ENCODE peak calls at places on chromosome 17, in nine cellular contexts. T, E, L, U, F, X, Q, B and C are unnamed samples.

GRCh38 chr17:29734640-29735039 is 111.9 kb upstream of the CORO6 start:
- DNase-seq in X (no peak), Q (no peak), B (no peak), E (peak; percentile 49), L (no peak), T (no peak), U (no peak), F (no peak), C (no peak)

GRCh38 chr17:57166803-57167202 is 81.8 kb downstream of the AKAP1 start:
- DNase-seq in L (no peak), T (no peak), B (no peak), Q (no peak), X (no peak), F (no peak), U (no peak), E (no peak), C (no peak)

GRCh38 chr17:2335726-2336214 is 487 bp downstream of the TSR1 start:
- DNase-seq in X (no peak), T (no peak), B (peak; percentile 42), E (no peak), F (no peak), L (no peak), Q (no peak), U (peak; percentile 21), C (peak; percentile 72)

GRCh38 chr17:44981221-44981968 is 13.3 kb upstream of the C1QL1 start:
- DNase-seq in U (no peak), B (no peak), X (no peak), Q (no peak), F (no peak), E (peak; percentile 94), L (no peak), T (peak; percentile 84), C (no peak)

GRCh38 chr17:74454197-74455024 is 12.0 kb upstream of the CD300A start:
- DNase-seq in X (no peak), T (peak; percentile 48), B (peak; percentile 93), Q (peak; percentile 98), U (no peak), E (peak; percentile 29), F (peak; percentile 90), L (no peak), C (peak; percentile 96)

GRCh38 chr17:1413281-1413791 is 13.3 kb upstream of the YWHAE start:
- DNase-seq in L (peak; percentile 23), T (no peak), F (peak; percentile 31), E (peak; percentile 86), U (peak; percentile 74), X (peak; percentile 91), Q (no peak), B (peak; percentile 28), C (peak; percentile 60)

GRCh38 chr17:48578616-48579560 is 738 bp upstream of the HOXB4 start:
- DNase-seq in X (no peak), B (no peak), L (no peak), Q (no peak), F (no peak), U (no peak), E (peak; percentile 63), T (no peak), C (no peak)

GRCh38 chr17:17179371-17179827 is 26.7 kb downstream of the PLD6 start:
- DNase-seq in U (no peak), B (no peak), L (no peak), F (no peak), T (no peak), Q (no peak), E (peak; percentile 31), X (no peak), C (no peak)

GRCh38 chr17:965311-965989 is 14.1 kb downstream of the NXN start:
- DNase-seq in U (no peak), Q (no peak), F (no peak), T (no peak), X (no peak), L (no peak), B (no peak), E (peak; percentile 79), C (no peak)

GRCh38 chr17:11278186-11278983 is 37.4 kb downstream of the SHISA6 start:
- DNase-seq in T (no peak), L (no peak), F (no peak), E (no peak), X (no peak), U (peak; percentile 54), B (no peak), Q (no peak), C (no peak)

GRCh38 chr17:32310927-32311568 is 30.9 kb downstream of the C17orf75 start:
- DNase-seq in U (no peak), X (no peak), L (no peak), B (no peak), T (no peak), E (no peak), F (no peak), Q (no peak), C (no peak)

GRCh38 chr17:82639628-82640027 is 8.6 kb downstream of the WDR45B start:
- DNase-seq in Q (no peak), B (no peak), T (no peak), L (no peak), U (no peak), X (no peak), E (no peak), F (no peak), C (peak; percentile 53)

GRCh38 chr17:55366020-55366481 is 55.6 kb downstream of the MMD start:
- DNase-seq in F (no peak), Q (no peak), E (no peak), X (no peak), L (no peak), U (no peak), B (no peak), T (no peak), C (no peak)
- TF ChIP-seq CTCF in F (no peak), Q (no peak), E (no peak), X (no peak), L (no peak), U (no peak), B (no peak), T (no peak), C (no peak)

GRCh38 chr17:75634754-75635609 is 1.7 kb downstream of the SMIM5 start:
- DNase-seq in Q (no peak), L (no peak), E (no peak), U (no peak), B (peak; percentile 26), X (peak; percentile 40), T (no peak), F (no peak), C (peak; percentile 63)

GRCh38 chr17:75632428-75632827 is 806 bp upstream of the SMIM5 start:
- DNase-seq in T (no peak), L (no peak), F (no peak), E (no peak), X (no peak), U (no peak), Q (no peak), B (no peak), C (no peak)

GRCh38 chr17:75634376-75634740 is 1.1 kb downstream of the SMIM5 start:
- DNase-seq in X (no peak), E (no peak), F (no peak), Q (no peak), B (peak; percentile 24), T (no peak), L (no peak), U (no peak), C (no peak)

GRCh38 chr17:75632863-75633483 is at the start of gene SMIM5:
- DNase-seq in L (peak; percentile 88), X (peak; percentile 91), E (peak; percentile 83), F (peak; percentile 88), U (peak; percentile 92), B (peak; percentile 92), Q (peak; percentile 97), T (peak; percentile 99), C (peak; percentile 95)

DNA sequence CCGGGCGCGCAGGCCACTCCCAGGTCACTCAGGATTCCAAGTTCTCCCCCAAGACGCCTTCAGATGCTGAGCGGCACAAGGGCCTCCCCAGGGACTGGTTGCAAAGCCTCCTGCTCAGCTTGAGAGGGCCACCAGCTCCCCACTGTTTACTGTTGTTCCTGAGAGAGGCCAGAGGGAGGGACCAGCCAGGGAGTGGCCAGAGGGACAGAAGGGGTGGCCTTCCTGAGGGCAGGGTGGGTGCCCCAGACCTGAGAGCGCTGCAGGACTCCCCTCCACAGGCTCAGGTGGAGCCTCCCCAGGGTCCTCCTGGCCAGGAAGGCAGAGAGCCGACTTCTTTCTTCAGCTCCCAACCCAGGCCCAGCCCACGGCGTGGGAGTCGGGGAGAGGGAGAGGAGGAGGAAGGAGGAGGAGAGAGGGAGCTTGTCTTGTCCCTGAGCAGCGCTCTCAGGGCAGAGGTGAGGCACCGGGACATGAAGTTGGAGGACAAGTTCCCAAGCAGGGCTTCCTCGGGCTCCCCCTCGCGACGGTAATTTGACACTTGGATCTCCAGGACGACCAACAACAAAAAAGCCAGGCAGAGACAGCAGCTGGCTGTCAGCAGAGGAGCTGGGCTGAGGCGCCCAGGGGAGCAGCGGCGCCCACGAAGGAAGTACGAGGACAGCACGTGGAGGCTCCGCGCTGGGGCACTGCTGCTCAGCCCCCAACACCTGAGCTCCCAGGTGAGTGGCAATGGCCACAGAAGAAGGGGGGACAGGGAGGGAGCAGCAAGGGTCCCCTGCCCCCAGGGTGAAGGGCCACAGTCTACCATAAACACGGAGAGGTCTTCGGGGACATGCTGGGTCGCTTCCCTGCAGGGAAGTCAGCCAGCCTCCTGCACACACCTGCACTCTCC is 496 bp downstream of the SMIM5 start:
- DNase-seq in B (peak; percentile 89), T (peak; percentile 98), F (peak; percentile 93), U (peak; percentile 96), X (peak; percentile 92), E (peak; percentile 88), Q (peak; percentile 96), L (peak; percentile 87), C (peak; percentile 88)
- TF ChIP-seq POLR2A in B (no peak), T (no peak), F (peak; percentile 20), U (no peak), X (no peak), E (no peak), Q (no peak), L (peak; percentile 54), C (no peak)

GRCh38 chr17:59423137-59423703 is 91.8 kb downstream of the YPEL2 start:
- DNase-seq in E (peak; percentile 24), L (no peak), Q (no peak), X (peak; percentile 68), U (peak; percentile 44), B (no peak), F (peak; percentile 64), T (peak; percentile 42), C (no peak)
- H3K27ac ChIP-seq in E (no peak overlapping the region), L (peak overlapping the region; percentile 70), Q (peak overlapping the region; percentile 85), X (peak overlapping the region; percentile 92), U (peak overlapping the region; percentile 44), B (no peak overlapping the region), F (peak overlapping the region; percentile 86), T (peak overlapping the region; percentile 84), C (no peak overlapping the region)

DNA sequence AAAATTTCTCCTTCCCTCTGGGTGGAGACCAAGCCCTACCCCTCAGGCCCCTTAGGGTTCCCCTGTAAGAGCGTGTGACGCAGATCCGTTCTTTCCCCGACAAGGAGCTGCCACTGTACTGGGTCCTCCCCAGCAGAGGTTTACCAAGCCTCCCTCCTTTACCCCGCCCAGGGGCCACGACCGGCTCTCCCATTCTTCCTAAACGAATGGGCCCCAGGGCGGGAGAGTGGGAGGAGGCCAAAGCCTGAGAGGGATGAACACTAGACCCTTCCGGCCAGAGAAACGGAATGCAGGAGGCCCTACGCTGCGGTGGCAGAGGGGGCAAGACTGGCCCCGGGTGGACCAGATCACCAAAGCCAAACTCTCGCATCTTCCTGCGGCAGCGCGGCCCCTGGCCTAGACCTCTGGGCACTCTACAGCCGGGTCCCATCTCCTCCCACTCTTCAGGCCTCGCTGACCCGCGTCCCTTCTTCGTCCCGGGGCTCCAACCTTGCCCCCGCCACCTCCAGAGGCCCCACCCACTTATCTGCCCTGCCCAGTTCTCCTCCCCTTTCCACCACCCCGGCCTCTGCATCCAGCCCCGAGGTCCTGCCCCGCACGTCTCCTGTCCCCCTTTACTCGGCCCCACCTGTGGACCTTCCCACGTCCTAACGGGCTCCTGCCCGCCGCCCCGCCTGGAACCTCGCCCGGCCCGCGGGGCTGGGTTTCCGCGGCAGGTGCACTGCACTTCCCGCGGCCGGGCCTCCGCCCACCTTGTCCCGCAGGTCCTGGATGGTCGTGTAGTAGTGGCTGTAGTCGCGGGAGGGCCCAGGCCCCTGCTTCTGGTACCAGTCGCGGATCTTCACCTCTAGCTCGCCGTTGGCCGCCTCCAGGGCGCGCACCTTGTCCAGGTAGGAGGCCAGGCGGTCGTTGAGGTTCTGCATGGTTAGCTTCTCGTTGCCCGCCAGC is 758 bp downstream of the KRT19 start:
- DNase-seq in L (no peak), E (no peak), T (no peak), X (no peak), F (peak; percentile 57), Q (no peak), U (no peak), B (peak; percentile 62), C (no peak)
- TF ChIP-seq CTCF in L (no peak), E (no peak), T (no peak), X (no peak), F (no peak), Q (no peak), U (no peak), B (no peak), C (no peak)